ENCODE peak calls at places on chromosome 5, in nine cellular contexts. Q, D, K, H, M, X, U, O and J are unnamed samples.

GRCh38 chr5:32933692-32934091 is 222.6 kb downstream of the NPR3 start:
- DNase-seq in K (no peak), H (no peak), O (no peak), M (no peak), Q (no peak), X (no peak), D (no peak), U (no peak), J (no peak)

GRCh38 chr5:181190711-181191525 is 14.1 kb downstream of the TRIM7 start:
- DNase-seq in H (peak; percentile 43), K (peak; percentile 70), U (peak; percentile 35), Q (no peak), D (peak; percentile 52), O (no peak), X (peak; percentile 47), M (peak; percentile 55), J (peak; percentile 88)

GRCh38 chr5:132269635-132270344 is 12.3 kb downstream of the PDLIM4 start:
- DNase-seq in H (no peak), D (no peak), U (no peak), O (no peak), X (no peak), K (peak; percentile 24), M (no peak), Q (no peak), J (no peak)

GRCh38 chr5:109880907-109881685 is 191.4 kb downstream of the MAN2A1 start:
- DNase-seq in M (peak; percentile 64), K (no peak), H (peak; percentile 25), Q (peak; percentile 56), X (no peak), U (no peak), D (no peak), O (peak; percentile 29), J (no peak)

GRCh38 chr5:1314564-1314982 is 19.7 kb upstream of the TERT start:
- DNase-seq in X (no peak), D (no peak), Q (no peak), U (no peak), H (no peak), M (no peak), O (no peak), K (peak; percentile 34), J (no peak)

GRCh38 chr5:108295588-108296368 is 86.1 kb downstream of the FBXL17 start:
- DNase-seq in X (no peak), O (peak; percentile 20), H (no peak), M (no peak), K (no peak), Q (peak; percentile 16), D (no peak), U (peak; percentile 56), J (no peak)

GRCh38 chr5:39114155-39114554 is 40.0 kb upstream of the RICTOR start:
- DNase-seq in O (no peak), D (no peak), U (no peak), X (no peak), Q (no peak), M (no peak), H (no peak), K (no peak), J (no peak)

GRCh38 chr5:66653380-66653779 is 57.2 kb downstream of the MAST4 start:
- DNase-seq in D (no peak), Q (peak; percentile 71), X (no peak), U (peak; percentile 85), M (no peak), K (no peak), O (peak; percentile 54), H (no peak), J (no peak)

GRCh38 chr5:179254638-179255271 is 90.5 kb downstream of the ADAMTS2 start:
- DNase-seq in H (no peak), U (no peak), Q (no peak), M (no peak), K (no peak), O (no peak), X (no peak), D (no peak), J (peak; percentile 33)

GRCh38 chr5:9829621-9830020 is 199.5 kb upstream of the TAS2R1 start:
- DNase-seq in H (no peak), X (no peak), U (no peak), M (no peak), K (no peak), D (no peak), Q (no peak), O (no peak), J (no peak)

GRCh38 chr5:16480144-16480543 is 14.5 kb upstream of the ZNF622 start:
- DNase-seq in D (no peak), H (no peak), X (no peak), Q (no peak), M (no peak), K (no peak), U (no peak), O (no peak), J (no peak)

GRCh38 chr5:195401-196160 is 4.3 kb downstream of the LRRC14B start:
- DNase-seq in H (no peak), D (peak; percentile 32), U (no peak), X (no peak), O (no peak), M (no peak), K (no peak), Q (no peak), J (no peak)

GRCh38 chr5:59506285-59506877 is 387.1 kb downstream of the PDE4D start:
- DNase-seq in D (no peak), X (no peak), O (peak; percentile 35), U (no peak), M (no peak), H (no peak), K (no peak), Q (no peak), J (no peak)

GRCh38 chr5:141878186-141878770 is at the start of gene PCDH1:
- DNase-seq in K (no peak), M (no peak), O (peak; percentile 29), U (peak; percentile 50), X (peak; percentile 46), Q (no peak), H (peak; percentile 60), D (peak; percentile 53), J (peak; percentile 82)

GRCh38 chr5:11467588-11467987 is 436.7 kb downstream of the CTNND2 start:
- DNase-seq in D (no peak), Q (peak; percentile 68), H (no peak), M (no peak), O (peak; percentile 1), X (no peak), U (no peak), K (no peak), J (no peak)

GRCh38 chr5:4370218-4370617 is 769.9 kb upstream of the ADAMTS16 start:
- DNase-seq in K (no peak), X (no peak), M (no peak), U (peak; percentile 65), Q (no peak), O (no peak), D (no peak), H (no peak), J (no peak)

GRCh38 chr5:4372481-4372880 is 767.6 kb upstream of the ADAMTS16 start:
- DNase-seq in X (no peak), H (no peak), Q (no peak), O (no peak), U (peak; percentile 57), M (no peak), D (no peak), K (no peak), J (no peak)

GRCh38 chr5:4374866-4375265 is 765.3 kb upstream of the ADAMTS16 start:
- DNase-seq in Q (no peak), H (no peak), M (no peak), D (no peak), U (peak; percentile 88), X (no peak), O (no peak), K (no peak), J (no peak)

GRCh38 chr5:4373051-4373450 is 767.1 kb upstream of the ADAMTS16 start:
- DNase-seq in Q (no peak), D (no peak), H (no peak), O (no peak), X (no peak), M (no peak), K (no peak), U (peak; percentile 70), J (no peak)

GRCh38 chr5:4375640-4376039 is 764.5 kb upstream of the ADAMTS16 start:
- DNase-seq in O (no peak), H (no peak), M (no peak), Q (no peak), X (no peak), K (no peak), D (no peak), U (no peak), J (no peak)
- H3K4me1 ChIP-seq in O (no peaks in the 10 kb centered on the region), H (no peaks in the 10 kb centered on the region), M (no peaks in the 10 kb centered on the region), Q (no peaks in the 10 kb centered on the region), X (no peaks in the 10 kb centered on the region), K (no peaks in the 10 kb centered on the region), D (no peaks in the 10 kb centered on the region), U (peaks cover 51% of the 10 kb centered on the region), J (no peaks in the 10 kb centered on the region)

DNA sequence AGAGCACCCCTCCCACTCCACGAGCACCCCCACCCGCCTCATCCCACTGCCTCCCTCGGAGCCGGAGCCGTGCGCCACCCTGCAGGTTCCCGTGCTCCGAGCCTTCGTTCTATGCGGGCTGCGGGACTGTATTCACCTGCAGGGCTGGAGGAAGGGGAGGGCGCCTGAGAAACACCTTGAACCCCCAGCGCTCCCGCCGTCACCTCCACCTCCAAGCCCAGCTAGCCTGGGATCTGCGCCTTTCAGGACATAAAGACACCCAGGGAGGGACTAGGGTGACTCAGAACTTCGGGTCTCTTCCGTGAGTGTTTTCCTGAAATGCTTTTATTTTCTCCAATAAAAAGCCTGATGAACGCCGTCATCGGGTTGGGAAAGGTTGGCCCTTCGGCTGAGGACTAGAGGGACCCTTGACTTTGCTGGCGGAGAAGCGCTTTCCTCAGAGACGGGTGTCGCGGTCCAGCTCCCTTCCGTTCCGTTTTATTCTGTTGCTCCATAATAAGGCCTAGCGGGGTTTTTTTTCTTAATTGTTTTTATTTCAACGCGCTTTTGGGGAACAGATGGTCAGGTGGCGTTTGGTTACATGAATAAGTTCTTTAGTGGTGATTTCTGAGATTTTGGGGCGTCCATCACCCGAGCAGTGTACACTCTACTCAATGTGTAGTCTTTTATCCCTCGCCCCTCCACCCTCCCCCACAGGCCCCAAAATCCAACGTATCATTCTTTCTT is 4.6 kb downstream of the TLX3 start:
- DNase-seq in H (no peak), X (no peak), D (no peak), O (peak; percentile 16), Q (no peak), U (no peak), K (no peak), M (no peak), J (no peak)
- H3K4me1 ChIP-seq in H (peaks cover 67% of the 10 kb centered on the region), X (peaks cover 5% of the 10 kb centered on the region), D (peaks cover 70% of the 10 kb centered on the region), O (peaks cover 56% of the 10 kb centered on the region), Q (peaks cover 10% of the 10 kb centered on the region), U (peaks cover 4% of the 10 kb centered on the region), K (no peaks in the 10 kb centered on the region), M (no peaks in the 10 kb centered on the region), J (peaks cover 59% of the 10 kb centered on the region)

GRCh38 chr5:149913449-149914419 is 30.9 kb downstream of the PDE6A start:
- DNase-seq in D (no peak), X (no peak), O (no peak), K (no peak), U (no peak), H (no peak), Q (no peak), M (no peak), J (no peak)
- H3K4me1 ChIP-seq in D (no peaks in the 10 kb centered on the region), X (peaks cover 6% of the 10 kb centered on the region), O (peaks cover 12% of the 10 kb centered on the region), K (peaks cover 7% of the 10 kb centered on the region), U (peaks cover 38% of the 10 kb centered on the region), H (no peaks in the 10 kb centered on the region), Q (peaks cover 27% of the 10 kb centered on the region), M (no peaks in the 10 kb centered on the region), J (no peaks in the 10 kb centered on the region)

DNA sequence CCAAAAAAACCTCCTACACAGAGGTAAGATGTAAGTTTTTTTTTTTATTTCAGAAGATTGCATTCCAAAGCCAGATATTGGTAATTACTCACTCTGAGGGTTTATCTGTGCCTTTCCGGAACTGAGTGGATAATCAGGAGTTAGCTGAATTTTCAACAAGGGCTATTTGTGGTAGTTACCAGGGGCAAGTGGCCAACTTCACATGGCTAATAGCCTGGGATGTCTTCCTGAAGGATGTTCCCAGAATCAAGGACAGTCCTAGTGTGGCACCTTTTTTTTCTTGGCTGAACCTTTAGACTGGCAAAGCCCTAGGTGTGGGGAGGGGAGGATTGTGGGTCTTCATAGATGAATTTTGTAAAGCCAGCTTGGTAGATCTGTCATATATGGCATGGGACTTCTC is 7.1 kb downstream of the LARP1 start:
- DNase-seq in U (no peak), X (no peak), M (no peak), Q (no peak), D (no peak), O (no peak), K (no peak), H (no peak), J (no peak)
- H3K4me1 ChIP-seq in U (peaks cover 34% of the 10 kb centered on the region), X (peaks cover 29% of the 10 kb centered on the region), M (peaks cover 10% of the 10 kb centered on the region), Q (peaks cover 10% of the 10 kb centered on the region), D (peaks cover 74% of the 10 kb centered on the region), O (peaks cover 13% of the 10 kb centered on the region), K (peaks cover 3% of the 10 kb centered on the region), H (peaks cover 94% of the 10 kb centered on the region), J (peaks cover 71% of the 10 kb centered on the region)